ENCODE peak calls at places on chromosome 11, in eight cellular contexts. One of them, this sample, is unnamed.

GRCh38 chr11:6203327-6203726 is 2.0 kb upstream of the C11orf42 start:
- DNase-seq in A673: no peak
- DNase-seq in tibial nerve: no peak
- DNase-seq in CD8-positive, alpha-beta T cell: no peak
- DNase-seq in neural progenitor cell: no peak
- DNase-seq in CD4-positive, alpha-beta T cell: no peak
- DNase-seq in fibroblast of lung: peak; percentile 9
- DNase-seq in pancreas: no peak
- DNase-seq in this sample: no peak

GRCh38 chr11:95512682-95513081 is 276.9 kb downstream of the FAM76B start:
- DNase-seq in fibroblast of lung: peak; percentile 90
- DNase-seq in tibial nerve: peak; percentile 69
- DNase-seq in CD8-positive, alpha-beta T cell: no peak
- DNase-seq in A673: peak; percentile 24
- DNase-seq in neural progenitor cell: no peak
- DNase-seq in CD4-positive, alpha-beta T cell: no peak
- DNase-seq in pancreas: peak; percentile 17
- DNase-seq in this sample: no peak

GRCh38 chr11:68677432-68677831 is 6.9 kb upstream of the GAL start:
- DNase-seq in pancreas: peak; percentile 50
- DNase-seq in neural progenitor cell: no peak
- DNase-seq in A673: peak; percentile 18
- DNase-seq in tibial nerve: no peak
- DNase-seq in fibroblast of lung: peak; percentile 92
- DNase-seq in CD8-positive, alpha-beta T cell: no peak
- DNase-seq in CD4-positive, alpha-beta T cell: no peak
- DNase-seq in this sample: no peak

GRCh38 chr11:115287266-115287665 is 216.9 kb downstream of the CADM1 start:
- DNase-seq in CD4-positive, alpha-beta T cell: no peak
- DNase-seq in pancreas: no peak
- DNase-seq in fibroblast of lung: no peak
- DNase-seq in CD8-positive, alpha-beta T cell: no peak
- DNase-seq in A673: no peak
- DNase-seq in neural progenitor cell: no peak
- DNase-seq in tibial nerve: no peak
- DNase-seq in this sample: no peak

GRCh38 chr11:33089776-33090175 is 50.4 kb downstream of the TCP11L1 start:
- DNase-seq in CD8-positive, alpha-beta T cell: no peak
- DNase-seq in A673: no peak
- DNase-seq in CD4-positive, alpha-beta T cell: no peak
- DNase-seq in tibial nerve: no peak
- DNase-seq in pancreas: no peak
- DNase-seq in neural progenitor cell: no peak
- DNase-seq in fibroblast of lung: peak; percentile 68
- DNase-seq in this sample: no peak

GRCh38 chr11:100151944-100152343 is 535.1 kb upstream of the ARHGAP42 start:
- DNase-seq in neural progenitor cell: no peak
- DNase-seq in A673: peak; percentile 79
- DNase-seq in tibial nerve: no peak
- DNase-seq in CD8-positive, alpha-beta T cell: no peak
- DNase-seq in CD4-positive, alpha-beta T cell: no peak
- DNase-seq in pancreas: no peak
- DNase-seq in fibroblast of lung: peak; percentile 31
- DNase-seq in this sample: no peak

GRCh38 chr11:67031791-67032561 is 9.0 kb downstream of the SYT12 start:
- DNase-seq in tibial nerve: no peak
- DNase-seq in CD8-positive, alpha-beta T cell: no peak
- DNase-seq in pancreas: no peak
- DNase-seq in CD4-positive, alpha-beta T cell: no peak
- DNase-seq in A673: no peak
- DNase-seq in neural progenitor cell: no peak
- DNase-seq in fibroblast of lung: peak; percentile 77
- DNase-seq in this sample: no peak

GRCh38 chr11:79963886-79964660 is 523.2 kb upstream of the TENM4 start:
- DNase-seq in CD4-positive, alpha-beta T cell: no peak
- DNase-seq in A673: no peak
- DNase-seq in pancreas: no peak
- DNase-seq in fibroblast of lung: no peak
- DNase-seq in CD8-positive, alpha-beta T cell: no peak
- DNase-seq in tibial nerve: no peak
- DNase-seq in neural progenitor cell: peak; percentile 68
- DNase-seq in this sample: no peak

GRCh38 chr11:111540114-111540920 is at the start of gene LAYN:
- DNase-seq in tibial nerve: no peak
- DNase-seq in neural progenitor cell: peak; percentile 72
- DNase-seq in pancreas: peak; percentile 22
- DNase-seq in A673: peak; percentile 81
- DNase-seq in fibroblast of lung: peak; percentile 70
- DNase-seq in CD4-positive, alpha-beta T cell: no peak
- DNase-seq in CD8-positive, alpha-beta T cell: peak; percentile 18
- DNase-seq in this sample: no peak

GRCh38 chr11:9893474-9893873 is 229.6 kb downstream of the SWAP70 start:
- DNase-seq in CD8-positive, alpha-beta T cell: no peak
- DNase-seq in tibial nerve: no peak
- DNase-seq in pancreas: no peak
- DNase-seq in fibroblast of lung: peak; percentile 32
- DNase-seq in CD4-positive, alpha-beta T cell: no peak
- DNase-seq in neural progenitor cell: peak; percentile 5
- DNase-seq in A673: peak; percentile 17
- DNase-seq in this sample: no peak

GRCh38 chr11:18229501-18229900 is 7.1 kb downstream of the SAA4 start:
- DNase-seq in neural progenitor cell: no peak
- DNase-seq in fibroblast of lung: no peak
- DNase-seq in CD8-positive, alpha-beta T cell: no peak
- DNase-seq in tibial nerve: no peak
- DNase-seq in CD4-positive, alpha-beta T cell: no peak
- DNase-seq in pancreas: no peak
- DNase-seq in A673: no peak
- DNase-seq in this sample: peak; percentile 58

GRCh38 chr11:95596011-95596489 is 193.5 kb downstream of the FAM76B start:
- DNase-seq in tibial nerve: no peak
- DNase-seq in fibroblast of lung: peak; percentile 69
- DNase-seq in neural progenitor cell: no peak
- DNase-seq in CD8-positive, alpha-beta T cell: no peak
- DNase-seq in A673: no peak
- DNase-seq in pancreas: no peak
- DNase-seq in CD4-positive, alpha-beta T cell: no peak
- DNase-seq in this sample: no peak

GRCh38 chr11:61004037-61004641 is 32.7 kb downstream of the CD6 start:
- DNase-seq in fibroblast of lung: peak; percentile 76
- DNase-seq in CD4-positive, alpha-beta T cell: no peak
- DNase-seq in CD8-positive, alpha-beta T cell: no peak
- DNase-seq in neural progenitor cell: no peak
- DNase-seq in A673: peak; percentile 84
- DNase-seq in pancreas: no peak
- DNase-seq in tibial nerve: no peak
- DNase-seq in this sample: no peak

GRCh38 chr11:75376175-75376574 is 23.1 kb upstream of the RPS3 start:
- DNase-seq in CD4-positive, alpha-beta T cell: no peak
- DNase-seq in CD8-positive, alpha-beta T cell: no peak
- DNase-seq in neural progenitor cell: peak; percentile 21
- DNase-seq in tibial nerve: no peak
- DNase-seq in A673: no peak
- DNase-seq in pancreas: no peak
- DNase-seq in fibroblast of lung: no peak
- DNase-seq in this sample: no peak

DNA sequence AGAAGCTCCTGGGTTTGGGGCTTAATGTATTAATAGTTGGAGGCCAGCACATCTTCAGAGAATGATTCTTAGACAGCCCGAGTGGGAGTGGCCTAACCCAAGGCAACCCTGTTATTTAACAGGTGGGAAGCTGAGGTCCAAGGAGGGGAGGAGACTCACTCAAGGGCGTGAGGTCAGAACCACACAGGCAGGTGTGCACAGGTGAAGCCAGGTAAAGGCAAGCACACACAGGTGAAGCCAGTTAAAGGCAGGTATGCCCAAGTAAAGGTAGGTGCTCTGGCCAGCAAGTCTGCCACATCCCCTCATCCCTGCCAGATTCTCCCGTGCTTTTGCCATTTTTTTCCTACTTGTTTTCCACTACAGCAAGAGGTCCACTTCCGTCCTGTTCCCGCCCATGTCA is 2.9 kb upstream of the SHANK2 start:
- DNase-seq in A673: no peak
- DNase-seq in pancreas: peak; percentile 78
- DNase-seq in tibial nerve: no peak
- DNase-seq in neural progenitor cell: no peak
- DNase-seq in fibroblast of lung: no peak
- DNase-seq in CD4-positive, alpha-beta T cell: no peak
- DNase-seq in CD8-positive, alpha-beta T cell: no peak
- DNase-seq in this sample: no peak
- H3K27me3 ChIP-seq in A673: peaks cover 50% of the 10 kb centered on the region
- H3K27me3 ChIP-seq in pancreas: no peaks in the 10 kb centered on the region
- H3K27me3 ChIP-seq in tibial nerve: peaks cover 49% of the 10 kb centered on the region
- H3K27me3 ChIP-seq in neural progenitor cell: peaks cover 56% of the 10 kb centered on the region
- H3K27me3 ChIP-seq in fibroblast of lung: no peaks in the 10 kb centered on the region
- H3K27me3 ChIP-seq in CD4-positive, alpha-beta T cell: peaks cover 43% of the 10 kb centered on the region
- H3K27me3 ChIP-seq in CD8-positive, alpha-beta T cell: no peaks in the 10 kb centered on the region
- H3K27me3 ChIP-seq in this sample: no peaks in the 10 kb centered on the region

GRCh38 chr11:62627718-62628117 is 5.9 kb upstream of the B3GAT3 start:
- DNase-seq in CD4-positive, alpha-beta T cell: no peak
- DNase-seq in tibial nerve: no peak
- DNase-seq in pancreas: no peak
- DNase-seq in neural progenitor cell: no peak
- DNase-seq in A673: no peak
- DNase-seq in CD8-positive, alpha-beta T cell: no peak
- DNase-seq in fibroblast of lung: no peak
- DNase-seq in this sample: no peak

GRCh38 chr11:62621027-62621566 is 689 bp downstream of the B3GAT3 start:
- DNase-seq in pancreas: no peak
- DNase-seq in tibial nerve: no peak
- DNase-seq in CD4-positive, alpha-beta T cell: no peak
- DNase-seq in A673: no peak
- DNase-seq in fibroblast of lung: no peak
- DNase-seq in neural progenitor cell: no peak
- DNase-seq in CD8-positive, alpha-beta T cell: no peak
- DNase-seq in this sample: no peak

GRCh38 chr11:62622476-62622875 is 690 bp upstream of the B3GAT3 start:
- DNase-seq in fibroblast of lung: no peak
- DNase-seq in A673: no peak
- DNase-seq in pancreas: no peak
- DNase-seq in CD8-positive, alpha-beta T cell: no peak
- DNase-seq in neural progenitor cell: peak; percentile 28
- DNase-seq in tibial nerve: no peak
- DNase-seq in CD4-positive, alpha-beta T cell: no peak
- DNase-seq in this sample: no peak

GRCh38 chr11:62621567-62622470 is at the start of gene B3GAT3:
- DNase-seq in CD8-positive, alpha-beta T cell: peak; percentile 95
- DNase-seq in neural progenitor cell: peak; percentile 99
- DNase-seq in pancreas: peak; percentile 98
- DNase-seq in fibroblast of lung: peak; percentile 99
- DNase-seq in tibial nerve: peak; percentile 96
- DNase-seq in A673: peak; percentile 97
- DNase-seq in CD4-positive, alpha-beta T cell: peak; percentile 91
- DNase-seq in this sample: peak; percentile 100
- TF ChIP-seq CTCF in CD8-positive, alpha-beta T cell: no peak
- TF ChIP-seq CTCF in neural progenitor cell: peak; percentile 15
- TF ChIP-seq CTCF in pancreas: no peak
- TF ChIP-seq CTCF in fibroblast of lung: no peak
- TF ChIP-seq CTCF in tibial nerve: no peak
- TF ChIP-seq CTCF in A673: no peak
- TF ChIP-seq CTCF in CD4-positive, alpha-beta T cell: no peak
- TF ChIP-seq CTCF in this sample: no peak

DNA sequence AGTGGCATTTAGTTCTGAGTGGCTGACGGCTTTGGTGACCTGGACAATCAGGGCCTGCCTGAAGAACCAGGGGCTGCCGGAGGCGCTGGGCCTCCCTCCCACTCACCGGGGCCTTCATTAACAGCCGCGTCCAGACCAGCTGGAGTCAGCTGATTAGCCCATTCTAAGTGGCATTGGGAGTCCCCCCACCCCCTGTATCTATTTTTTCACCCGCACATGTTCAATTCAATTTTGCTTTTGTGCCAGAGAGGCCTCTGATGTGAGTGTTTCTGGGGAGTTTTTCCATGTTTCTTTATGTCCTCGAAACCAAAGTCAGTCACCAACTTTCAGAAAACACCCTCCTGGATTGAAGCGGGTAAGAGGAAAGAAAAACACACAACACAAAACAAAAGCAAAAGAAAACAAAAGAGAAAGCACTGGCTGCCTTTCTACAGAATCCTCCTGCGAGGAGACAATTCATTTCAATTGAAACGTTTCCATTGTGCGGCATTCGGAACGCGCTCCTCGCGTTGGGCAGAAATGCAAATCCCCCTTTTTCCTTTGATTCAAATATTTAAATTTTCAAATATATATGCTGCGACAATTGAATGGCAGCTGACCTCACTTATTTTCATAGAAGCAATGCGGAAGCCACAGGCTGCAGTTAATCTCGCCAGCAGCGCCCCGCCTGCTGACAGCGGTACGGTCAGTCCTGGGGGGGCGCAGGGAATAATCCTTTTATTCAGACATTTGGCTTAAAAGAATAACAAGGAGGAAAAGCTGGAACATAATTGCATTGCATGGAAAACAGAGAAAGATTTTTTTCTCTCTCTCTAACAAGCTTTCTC is 17.6 kb downstream of the CDKN1C start:
- DNase-seq in fibroblast of lung: no peak
- DNase-seq in A673: no peak
- DNase-seq in CD4-positive, alpha-beta T cell: no peak
- DNase-seq in pancreas: no peak
- DNase-seq in CD8-positive, alpha-beta T cell: no peak
- DNase-seq in neural progenitor cell: peak; percentile 79
- DNase-seq in tibial nerve: no peak
- DNase-seq in this sample: no peak
- H3K27me3 ChIP-seq in fibroblast of lung: peaks cover 20% of the 10 kb centered on the region
- H3K27me3 ChIP-seq in A673: peaks cover 25% of the 10 kb centered on the region
- H3K27me3 ChIP-seq in CD4-positive, alpha-beta T cell: peaks cover 50% of the 10 kb centered on the region
- H3K27me3 ChIP-seq in pancreas: no peaks in the 10 kb centered on the region
- H3K27me3 ChIP-seq in CD8-positive, alpha-beta T cell: peaks cover 8% of the 10 kb centered on the region
- H3K27me3 ChIP-seq in neural progenitor cell: peaks cover 63% of the 10 kb centered on the region
- H3K27me3 ChIP-seq in tibial nerve: peaks cover 55% of the 10 kb centered on the region
- H3K27me3 ChIP-seq in this sample: no peaks in the 10 kb centered on the region

GRCh38 chr11:63795066-63795465 is 18.2 kb upstream of the SPINDOC start:
- DNase-seq in A673: no peak
- DNase-seq in pancreas: no peak
- DNase-seq in tibial nerve: no peak
- DNase-seq in neural progenitor cell: no peak
- DNase-seq in CD8-positive, alpha-beta T cell: no peak
- DNase-seq in fibroblast of lung: no peak
- DNase-seq in CD4-positive, alpha-beta T cell: no peak
- DNase-seq in this sample: no peak

GRCh38 chr11:63805844-63806415 is 7.3 kb upstream of the SPINDOC start:
- DNase-seq in tibial nerve: no peak
- DNase-seq in fibroblast of lung: peak; percentile 7
- DNase-seq in neural progenitor cell: no peak
- DNase-seq in CD4-positive, alpha-beta T cell: no peak
- DNase-seq in pancreas: no peak
- DNase-seq in A673: peak; percentile 60
- DNase-seq in CD8-positive, alpha-beta T cell: no peak
- DNase-seq in this sample: no peak

GRCh38 chr11:63804259-63804658 is 9.0 kb upstream of the SPINDOC start:
- DNase-seq in A673: no peak
- DNase-seq in neural progenitor cell: no peak
- DNase-seq in fibroblast of lung: no peak
- DNase-seq in tibial nerve: no peak
- DNase-seq in CD8-positive, alpha-beta T cell: no peak
- DNase-seq in pancreas: no peak
- DNase-seq in CD4-positive, alpha-beta T cell: no peak
- DNase-seq in this sample: no peak

GRCh38 chr11:63802637-63803414 is 10.4 kb upstream of the SPINDOC start:
- DNase-seq in CD8-positive, alpha-beta T cell: no peak
- DNase-seq in A673: peak; percentile 67
- DNase-seq in tibial nerve: no peak
- DNase-seq in pancreas: no peak
- DNase-seq in CD4-positive, alpha-beta T cell: no peak
- DNase-seq in fibroblast of lung: peak; percentile 30
- DNase-seq in neural progenitor cell: no peak
- DNase-seq in this sample: no peak

GRCh38 chr11:63800921-63801320 is 12.3 kb upstream of the SPINDOC start:
- DNase-seq in pancreas: no peak
- DNase-seq in CD8-positive, alpha-beta T cell: no peak
- DNase-seq in A673: no peak
- DNase-seq in neural progenitor cell: no peak
- DNase-seq in CD4-positive, alpha-beta T cell: no peak
- DNase-seq in tibial nerve: no peak
- DNase-seq in fibroblast of lung: no peak
- DNase-seq in this sample: no peak
- TF ChIP-seq CTCF in pancreas: no peak
- TF ChIP-seq CTCF in CD8-positive, alpha-beta T cell: no peak
- TF ChIP-seq CTCF in A673: no peak
- TF ChIP-seq CTCF in neural progenitor cell: no peak
- TF ChIP-seq CTCF in CD4-positive, alpha-beta T cell: no peak
- TF ChIP-seq CTCF in tibial nerve: no peak
- TF ChIP-seq CTCF in fibroblast of lung: no peak
- TF ChIP-seq CTCF in this sample: no peak